ENCODE peak calls at places on chromosomes 1 and 21, in nine cellular contexts. Z is activated T-cell treated with anti-CD3 and anti-CD28 coated beads, Interleukin-2, amount 50 U/mL, for 72 hours; X is stimulated activated naive B cell treated with anti-CD40 and anti-IgM and Interleukin-4, amounts not matched to agents 10 μg/mL and 1 μg/mL and 100 μg/mL, for 72 hours; I is activated naive CD4-positive, alpha-beta T cell treated with anti-CD3 and anti-CD28 coated beads, Interleukin-2, amount 10 ng/mL, durations not matched to agents 7 days and 5 days; K is adipocyte; O is germinal center; N is posterior vena cava; Q is RWPE1; P is HCT116. T is an unnamed sample.

GRCh38 chr21:39453571-39454179 is 1.9 kb downstream of the SH3BGR start:
- DNase-seq in N (no peak), I (no peak), K (no peak), Q (no peak), X (no peak), Z (no peak), O (no peak), P (no peak), T (no peak)

GRCh38 chr21:35575280-35575915 is 484.9 kb downstream of the SETD4 start:
- DNase-seq in I (no peak), Q (no peak), O (no peak), Z (no peak), K (peak), X (no peak), N (no peak), P (no peak), T (no peak)

GRCh38 chr1:222769968-222770620 is 33.1 kb downstream of the FAM177B start:
- DNase-seq in K (no peak), N (no peak), O (no peak), Z (no peak), X (no peak), I (no peak), P (no peak), Q (no peak), T (no peak)

GRCh38 chr1:119453021-119453420 is 38.1 kb downstream of the HSD3B2 start:
- DNase-seq in Q (peak), X (no peak), I (no peak), N (no peak), K (peak), O (no peak), Z (peak), P (no peak), T (no peak)

GRCh38 chr1:60989745-60990718 is 92.3 kb upstream of the NFIA start:
- DNase-seq in X (no peak), P (no peak), Q (no peak), O (no peak), Z (no peak), N (peak), K (peak), I (no peak), T (no peak)

GRCh38 chr1:113935176-113935575 is 6.1 kb downstream of the HIPK1 start:
- DNase-seq in O (no peak), K (no peak), X (no peak), Z (no peak), P (no peak), N (no peak), I (no peak), Q (no peak), T (no peak)

GRCh38 chr1:205298191-205298994 is 23.2 kb downstream of the NUAK2 start:
- DNase-seq in N (peak), P (peak), Q (peak), K (peak), O (no peak), I (no peak), Z (no peak), X (no peak), T (no peak)

GRCh38 chr1:58013237-58013636 is 533.3 kb downstream of the OMA1 start:
- DNase-seq in Q (no peak), I (no peak), K (no peak), Z (no peak), N (no peak), P (no peak), X (no peak), O (no peak), T (no peak)

GRCh38 chr1:111476761-111477309 is 3.1 kb downstream of the C1orf162 start:
- DNase-seq in P (no peak), Z (peak), O (peak), Q (no peak), N (no peak), K (no peak), I (peak), X (no peak), T (peak)

GRCh38 chr1:38451541-38451993 is 405.0 kb upstream of the POU3F1 start:
- DNase-seq in O (no peak), Q (no peak), X (no peak), N (no peak), Z (no peak), I (no peak), K (peak), P (no peak), T (no peak)

GRCh38 chr1:227428803-227429202 is 110.5 kb upstream of the CDC42BPA start:
- DNase-seq in K (no peak), Z (no peak), X (no peak), P (no peak), Q (no peak), N (no peak), I (no peak), O (no peak), T (no peak)